ENCODE peak calls at places on chromosome 19, in six cellular contexts. One of them, this sample, is unnamed.
A peak's percentile ranks its signal among the peaks of the same experiment; 100 is the strongest.

GRCh38 chr19:16896098-16896912 is 7.5 kb downstream of the F2RL3 start:
- DNase-seq in NCI-H460: no peak
- DNase-seq in EH: no peak
- DNase-seq in activated T-cell treated with anti-CD3 and anti-CD28 coated beads for 4 hours: no peak
- DNase-seq in stimulated activated CD4-positive, alpha-beta T cell treated with anti-CD3 and anti-CD28 coated beads, TNF-alpha, amount 100 ng/mL, for 24 hours: no peak
- DNase-seq in heart left ventricle: no peak
- DNase-seq in this sample: no peak

GRCh38 chr19:23399443-23399842 is 4.2 kb upstream of the ZNF91 start:
- DNase-seq in NCI-H460: no peak
- DNase-seq in EH: no peak
- DNase-seq in activated T-cell treated with anti-CD3 and anti-CD28 coated beads for 4 hours: no peak
- DNase-seq in stimulated activated CD4-positive, alpha-beta T cell treated with anti-CD3 and anti-CD28 coated beads, TNF-alpha, amount 100 ng/mL, for 24 hours: no peak
- DNase-seq in heart left ventricle: no peak
- DNase-seq in this sample: no peak

GRCh38 chr19:41456342-41456918 is 13.5 kb downstream of the ERICH4 start:
- DNase-seq in NCI-H460: no peak
- DNase-seq in EH: peak; percentile 70
- DNase-seq in activated T-cell treated with anti-CD3 and anti-CD28 coated beads for 4 hours: no peak
- DNase-seq in stimulated activated CD4-positive, alpha-beta T cell treated with anti-CD3 and anti-CD28 coated beads, TNF-alpha, amount 100 ng/mL, for 24 hours: no peak
- DNase-seq in heart left ventricle: no peak
- DNase-seq in this sample: no peak

GRCh38 chr19:45153339-45154063 is 7.3 kb downstream of the NKPD1 start:
- DNase-seq in NCI-H460: no peak
- DNase-seq in EH: peak; percentile 38
- DNase-seq in activated T-cell treated with anti-CD3 and anti-CD28 coated beads for 4 hours: peak; percentile 30
- DNase-seq in stimulated activated CD4-positive, alpha-beta T cell treated with anti-CD3 and anti-CD28 coated beads, TNF-alpha, amount 100 ng/mL, for 24 hours: no peak
- DNase-seq in heart left ventricle: peak; percentile 48
- DNase-seq in this sample: no peak

GRCh38 chr19:5703819-5704818 is 14.0 kb downstream of the RPL36 start:
- DNase-seq in NCI-H460: no peak
- DNase-seq in EH: no peak
- DNase-seq in activated T-cell treated with anti-CD3 and anti-CD28 coated beads for 4 hours: no peak
- DNase-seq in stimulated activated CD4-positive, alpha-beta T cell treated with anti-CD3 and anti-CD28 coated beads, TNF-alpha, amount 100 ng/mL, for 24 hours: no peak
- DNase-seq in heart left ventricle: no peak
- DNase-seq in this sample: no peak

GRCh38 chr19:35521124-35521743 is 6.9 kb downstream of the SBSN start:
- DNase-seq in NCI-H460: no peak
- DNase-seq in EH: peak; percentile 24
- DNase-seq in activated T-cell treated with anti-CD3 and anti-CD28 coated beads for 4 hours: no peak
- DNase-seq in stimulated activated CD4-positive, alpha-beta T cell treated with anti-CD3 and anti-CD28 coated beads, TNF-alpha, amount 100 ng/mL, for 24 hours: no peak
- DNase-seq in heart left ventricle: no peak
- DNase-seq in this sample: peak; percentile 18

GRCh38 chr19:1057185-1057857 is 9.6 kb upstream of the ARHGAP45 start:
- DNase-seq in NCI-H460: peak; percentile 22
- DNase-seq in EH: peak; percentile 40
- DNase-seq in activated T-cell treated with anti-CD3 and anti-CD28 coated beads for 4 hours: no peak
- DNase-seq in stimulated activated CD4-positive, alpha-beta T cell treated with anti-CD3 and anti-CD28 coated beads, TNF-alpha, amount 100 ng/mL, for 24 hours: no peak
- DNase-seq in heart left ventricle: no peak
- DNase-seq in this sample: peak; percentile 62

GRCh38 chr19:1864480-1865171 is 1.2 kb upstream of the KLF16 start:
- DNase-seq in NCI-H460: no peak
- DNase-seq in EH: peak; percentile 63
- DNase-seq in activated T-cell treated with anti-CD3 and anti-CD28 coated beads for 4 hours: peak; percentile 39
- DNase-seq in stimulated activated CD4-positive, alpha-beta T cell treated with anti-CD3 and anti-CD28 coated beads, TNF-alpha, amount 100 ng/mL, for 24 hours: no peak
- DNase-seq in heart left ventricle: peak; percentile 84
- DNase-seq in this sample: peak; percentile 44

GRCh38 chr19:47421844-47422395 is 2.6 kb upstream of the MEIS3 start:
- DNase-seq in NCI-H460: no peak
- DNase-seq in EH: peak; percentile 48
- DNase-seq in activated T-cell treated with anti-CD3 and anti-CD28 coated beads for 4 hours: no peak
- DNase-seq in stimulated activated CD4-positive, alpha-beta T cell treated with anti-CD3 and anti-CD28 coated beads, TNF-alpha, amount 100 ng/mL, for 24 hours: no peak
- DNase-seq in heart left ventricle: no peak
- DNase-seq in this sample: peak; percentile 83

GRCh38 chr19:14102102-14102696 is 11.6 kb upstream of the SAMD1 start:
- DNase-seq in NCI-H460: no peak
- DNase-seq in EH: no peak
- DNase-seq in activated T-cell treated with anti-CD3 and anti-CD28 coated beads for 4 hours: no peak
- DNase-seq in stimulated activated CD4-positive, alpha-beta T cell treated with anti-CD3 and anti-CD28 coated beads, TNF-alpha, amount 100 ng/mL, for 24 hours: no peak
- DNase-seq in heart left ventricle: no peak
- DNase-seq in this sample: no peak

GRCh38 chr19:10699650-10700335 is 1.4 kb upstream of the QTRT1 start:
- DNase-seq in NCI-H460: peak; percentile 49
- DNase-seq in EH: peak; percentile 67
- DNase-seq in activated T-cell treated with anti-CD3 and anti-CD28 coated beads for 4 hours: peak; percentile 58
- DNase-seq in stimulated activated CD4-positive, alpha-beta T cell treated with anti-CD3 and anti-CD28 coated beads, TNF-alpha, amount 100 ng/mL, for 24 hours: peak; percentile 35
- DNase-seq in heart left ventricle: no peak
- DNase-seq in this sample: peak; percentile 66

GRCh38 chr19:47886010-47886559 is at the start of gene SULT2A1:
- DNase-seq in NCI-H460: no peak
- DNase-seq in EH: no peak
- DNase-seq in activated T-cell treated with anti-CD3 and anti-CD28 coated beads for 4 hours: no peak
- DNase-seq in stimulated activated CD4-positive, alpha-beta T cell treated with anti-CD3 and anti-CD28 coated beads, TNF-alpha, amount 100 ng/mL, for 24 hours: no peak
- DNase-seq in heart left ventricle: no peak
- DNase-seq in this sample: no peak

GRCh38 chr19:31943305-31943704 is 402.1 kb upstream of the ZNF507 start:
- DNase-seq in NCI-H460: no peak
- DNase-seq in EH: no peak
- DNase-seq in activated T-cell treated with anti-CD3 and anti-CD28 coated beads for 4 hours: no peak
- DNase-seq in stimulated activated CD4-positive, alpha-beta T cell treated with anti-CD3 and anti-CD28 coated beads, TNF-alpha, amount 100 ng/mL, for 24 hours: no peak
- DNase-seq in heart left ventricle: no peak
- DNase-seq in this sample: no peak

GRCh38 chr19:47157455-47158321 is 27.1 kb downstream of the SAE1 start:
- DNase-seq in NCI-H460: no peak
- DNase-seq in EH: peak; percentile 88
- DNase-seq in activated T-cell treated with anti-CD3 and anti-CD28 coated beads for 4 hours: no peak
- DNase-seq in stimulated activated CD4-positive, alpha-beta T cell treated with anti-CD3 and anti-CD28 coated beads, TNF-alpha, amount 100 ng/mL, for 24 hours: no peak
- DNase-seq in heart left ventricle: peak; percentile 59
- DNase-seq in this sample: peak; percentile 42

GRCh38 chr19:1045247-1045603 is 5.3 kb downstream of the ABCA7 start:
- DNase-seq in NCI-H460: peak; percentile 63
- DNase-seq in EH: peak; percentile 50
- DNase-seq in activated T-cell treated with anti-CD3 and anti-CD28 coated beads for 4 hours: no peak
- DNase-seq in stimulated activated CD4-positive, alpha-beta T cell treated with anti-CD3 and anti-CD28 coated beads, TNF-alpha, amount 100 ng/mL, for 24 hours: no peak
- DNase-seq in heart left ventricle: no peak
- DNase-seq in this sample: no peak

GRCh38 chr19:55623130-55623868 is 1.1 kb downstream of the ZNF784 start:
- DNase-seq in NCI-H460: no peak
- DNase-seq in EH: no peak
- DNase-seq in activated T-cell treated with anti-CD3 and anti-CD28 coated beads for 4 hours: no peak
- DNase-seq in stimulated activated CD4-positive, alpha-beta T cell treated with anti-CD3 and anti-CD28 coated beads, TNF-alpha, amount 100 ng/mL, for 24 hours: no peak
- DNase-seq in heart left ventricle: no peak
- DNase-seq in this sample: no peak

GRCh38 chr19:45419895-45420294 is 3.8 kb downstream of the ERCC1 start:
- DNase-seq in NCI-H460: no peak
- DNase-seq in EH: no peak
- DNase-seq in activated T-cell treated with anti-CD3 and anti-CD28 coated beads for 4 hours: no peak
- DNase-seq in stimulated activated CD4-positive, alpha-beta T cell treated with anti-CD3 and anti-CD28 coated beads, TNF-alpha, amount 100 ng/mL, for 24 hours: no peak
- DNase-seq in heart left ventricle: no peak
- DNase-seq in this sample: no peak

This sample was measured in NCI-H1417.